ENCODE peak calls at places on chromosome 17, in eight cellular contexts. U, V, W, R, L, F, I and P are unnamed samples.

GRCh38 chr17:78753316-78754250 is 28.5 kb downstream of the CYTH1 start:
- DNase-seq in U (no peak), V (no peak), W (no peak), R (no peak), L (no peak), F (no peak), I (peak; percentile 28), P (no peak)

GRCh38 chr17:79010304-79010646 is 711 bp upstream of the CANT1 start:
- DNase-seq in U (no peak), V (no peak), W (no peak), R (no peak), L (no peak), F (no peak), I (no peak), P (no peak)

GRCh38 chr17:75878174-75878998 is at the start of gene TRIM47:
- DNase-seq in U (no peak), V (peak; percentile 78), W (no peak), R (peak; percentile 66), L (peak; percentile 66), F (no peak), I (peak; percentile 74), P (peak; percentile 50)

GRCh38 chr17:78622491-78623265 is 45.5 kb upstream of the DNAH17 start:
- DNase-seq in U (no peak), V (no peak), W (no peak), R (no peak), L (no peak), F (no peak), I (no peak), P (no peak)

GRCh38 chr17:59826741-59827453 is 65.8 kb downstream of the TUBD1 start:
- DNase-seq in U (no peak), V (no peak), W (no peak), R (no peak), L (no peak), F (no peak), I (no peak), P (no peak)

GRCh38 chr17:9905902-9906301 is 831 bp upstream of the RCVRN start:
- DNase-seq in U (no peak), V (no peak), W (peak; percentile 22), R (peak; percentile 38), L (peak; percentile 26), F (peak; percentile 27), I (peak; percentile 35), P (peak; percentile 57)

GRCh38 chr17:78372811-78373210 is 5.6 kb upstream of the PGS1 start:
- DNase-seq in U (no peak), V (no peak), W (no peak), R (no peak), L (no peak), F (no peak), I (no peak), P (no peak)

GRCh38 chr17:18191967-18192366 is 8.3 kb downstream of the ALKBH5 start:
- DNase-seq in U (no peak), V (no peak), W (no peak), R (no peak), L (peak; percentile 11), F (no peak), I (no peak), P (no peak)

GRCh38 chr17:2937331-2938003 is 125.9 kb downstream of the OR1D5 start:
- DNase-seq in U (no peak), V (no peak), W (peak; percentile 38), R (no peak), L (no peak), F (no peak), I (no peak), P (no peak)

GRCh38 chr17:18117533-18117932 is 9.0 kb downstream of the MYO15A start:
- DNase-seq in U (no peak), V (no peak), W (no peak), R (no peak), L (no peak), F (no peak), I (no peak), P (no peak)

GRCh38 chr17:1054656-1055055 is 57.7 kb downstream of the TIMM22 start:
- DNase-seq in U (no peak), V (no peak), W (no peak), R (no peak), L (no peak), F (no peak), I (no peak), P (no peak)

GRCh38 chr17:79272666-79273219 is 198.1 kb downstream of the ENGASE start:
- DNase-seq in U (no peak), V (no peak), W (no peak), R (no peak), L (peak; percentile 71), F (no peak), I (peak; percentile 57), P (no peak)

GRCh38 chr17:75288784-75289121 is 480 bp downstream of the SLC25A19 start:
- DNase-seq in U (no peak), V (peak; percentile 75), W (no peak), R (peak; percentile 69), L (peak; percentile 49), F (peak; percentile 25), I (peak; percentile 68), P (no peak)

GRCh38 chr17:70622382-70623260 is 453.3 kb downstream of the KCNJ2 start:
- DNase-seq in U (no peak), V (peak; percentile 63), W (no peak), R (peak; percentile 42), L (peak; percentile 58), F (peak; percentile 33), I (peak; percentile 80), P (peak; percentile 64)

GRCh38 chr17:4856271-4856936 is 23.3 kb downstream of the MINK1 start:
- DNase-seq in U (no peak), V (no peak), W (no peak), R (no peak), L (no peak), F (no peak), I (no peak), P (no peak)

GRCh38 chr17:72984925-72985322 is 107.6 kb downstream of the SLC39A11 start:
- DNase-seq in U (no peak), V (no peak), W (no peak), R (no peak), L (peak; percentile 24), F (no peak), I (peak; percentile 81), P (no peak)

GRCh38 chr17:19727466-19728113 is 11.2 kb upstream of the SLC47A2 start:
- DNase-seq in U (no peak), V (peak; percentile 56), W (peak; percentile 69), R (peak; percentile 77), L (no peak), F (no peak), I (no peak), P (no peak)

GRCh38 chr17:40510328-40510648 is 8.9 kb upstream of the TNS4 start:
- DNase-seq in U (peak; percentile 94), V (no peak), W (no peak), R (peak; percentile 59), L (peak; percentile 88), F (no peak), I (peak; percentile 87), P (no peak)

GRCh38 chr17:9456265-9456664 is 119.4 kb downstream of the STX8 start:
- DNase-seq in U (no peak), V (peak; percentile 21), W (no peak), R (no peak), L (no peak), F (no peak), I (no peak), P (no peak)

GRCh38 chr17:12977008-12977751 is 40.6 kb downstream of the ELAC2 start:
- DNase-seq in U (no peak), V (no peak), W (no peak), R (no peak), L (no peak), F (no peak), I (no peak), P (no peak)

GRCh38 chr17:67779098-67779672 is 46.1 kb upstream of the BPTF start:
- DNase-seq in U (no peak), V (peak; percentile 40), W (no peak), R (peak; percentile 88), L (peak; percentile 10), F (no peak), I (peak; percentile 64), P (peak; percentile 45)
- TF ChIP-seq CTCF in U (peak; percentile 64), V (no peak), W (peak; percentile 77), R (peak; percentile 45), L (peak; percentile 56), F (peak; percentile 64), I (peak; percentile 78), P (peak; percentile 59)

GRCh38 chr17:35612924-35613521 is 25.9 kb downstream of the AP2B1 start:
- DNase-seq in U (no peak), V (peak; percentile 28), W (peak; percentile 50), R (peak; percentile 72), L (peak; percentile 34), F (peak; percentile 14), I (peak; percentile 48), P (peak; percentile 41)
- TF ChIP-seq CTCF in U (peak; percentile 69), V (peak; percentile 34), W (peak; percentile 81), R (peak; percentile 72), L (peak; percentile 28), F (peak; percentile 75), I (peak; percentile 70), P (peak; percentile 58)

GRCh38 chr17:80650339-80650672 is 105.7 kb downstream of the RPTOR start:
- DNase-seq in U (no peak), V (no peak), W (no peak), R (no peak), L (no peak), F (no peak), I (no peak), P (no peak)
- TF ChIP-seq CTCF in U (no peak), V (no peak), W (no peak), R (no peak), L (no peak), F (no peak), I (no peak), P (no peak)

DNA sequence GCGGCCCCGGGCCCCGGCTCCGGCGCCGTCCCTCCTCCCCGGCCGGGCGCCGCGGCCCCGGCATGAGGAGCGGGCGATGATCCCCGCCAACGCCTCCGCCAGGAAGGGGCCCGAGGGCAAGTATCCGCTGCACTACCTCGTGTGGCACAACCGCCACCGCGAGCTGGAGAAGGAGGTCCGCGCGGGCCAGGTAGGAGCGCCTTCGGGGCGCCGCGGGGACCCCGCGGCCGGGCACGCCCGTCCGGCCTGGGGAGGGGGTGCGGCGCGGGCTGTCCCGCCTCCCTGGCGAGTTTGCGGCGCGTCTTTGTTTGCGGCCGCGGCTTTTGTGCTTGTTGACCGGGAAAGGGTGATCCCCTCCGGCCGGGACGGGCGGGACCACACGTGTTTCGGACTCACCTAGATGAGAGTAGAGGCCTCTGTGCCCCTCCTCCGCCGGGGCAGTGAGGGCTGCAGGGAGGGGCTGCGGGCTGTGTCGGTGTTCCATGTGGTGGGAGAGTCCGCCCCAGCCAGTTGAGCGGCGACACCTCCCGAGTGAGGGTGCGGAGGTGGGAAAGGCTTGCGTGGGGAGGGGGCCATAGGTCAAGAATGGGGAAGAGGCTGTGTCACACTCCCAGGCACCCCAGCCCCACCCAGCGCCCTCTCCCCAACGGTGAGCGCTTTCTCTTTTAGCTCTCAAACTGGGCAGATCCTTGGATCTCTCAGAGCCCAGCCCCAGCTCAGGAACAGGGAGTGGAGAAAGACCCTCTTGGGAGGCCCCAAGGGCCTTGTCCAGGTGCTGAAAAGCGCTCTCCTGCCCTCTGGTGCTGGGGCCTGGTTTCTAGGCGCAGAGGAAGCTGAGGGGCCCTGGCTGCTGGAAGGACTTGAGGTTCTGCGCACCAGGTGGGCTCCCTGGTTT is 861 bp downstream of the ANKRD13B start:
- DNase-seq in U (no peak), V (no peak), W (no peak), R (peak; percentile 29), L (peak; percentile 51), F (no peak), I (peak; percentile 6), P (peak; percentile 57)
- TF ChIP-seq CTCF in U (peak; percentile 40), V (no peak), W (peak; percentile 27), R (no peak), L (peak; percentile 17), F (peak; percentile 20), I (peak; percentile 37), P (no peak)

GRCh38 chr17:38674013-38674748 is 576 bp downstream of the EPOP start:
- DNase-seq in U (no peak), V (no peak), W (no peak), R (peak; percentile 37), L (peak; percentile 75), F (no peak), I (no peak), P (peak; percentile 34)
- TF ChIP-seq CTCF in U (no peak), V (no peak), W (peak; percentile 32), R (no peak), L (peak; percentile 78), F (peak; percentile 35), I (peak; percentile 28), P (no peak)